ENCODE peak calls at places on chromosomes 13 and 19, in eight cellular contexts. H, L, D, Y, A, R, F and I are unnamed samples.

GRCh38 chr13:109400192-109400591 is 386.2 kb downstream of the IRS2 start:
- DNase-seq in H (no peak), L (no peak), D (no peak), Y (no peak), A (no peak), R (peak; percentile 26), F (no peak), I (no peak)

GRCh38 chr13:67227131-67227983 is 2.8 kb downstream of the PCDH9 start:
- DNase-seq in H (no peak), L (no peak), D (no peak), Y (no peak), A (no peak), R (no peak), F (no peak), I (no peak)

GRCh38 chr19:38266070-38266469 is 1.7 kb downstream of the SPINT2 start:
- DNase-seq in H (peak; percentile 77), L (no peak), D (no peak), Y (no peak), A (no peak), R (peak; percentile 39), F (no peak), I (no peak)

GRCh38 chr13:33543631-33544030 is 258.1 kb upstream of the STARD13 start:
- DNase-seq in H (no peak), L (no peak), D (no peak), Y (no peak), A (no peak), R (no peak), F (no peak), I (no peak)

GRCh38 chr19:33644284-33644836 is 22.6 kb downstream of the CHST8 start:
- DNase-seq in H (no peak), L (no peak), D (no peak), Y (no peak), A (no peak), R (no peak), F (no peak), I (no peak)

GRCh38 chr13:33435207-33435606 is 149.7 kb upstream of the STARD13 start:
- DNase-seq in H (no peak), L (no peak), D (no peak), Y (no peak), A (no peak), R (no peak), F (no peak), I (no peak)

GRCh38 chr19:35540356-35540927 is 5.0 kb upstream of the TMEM147 start:
- DNase-seq in H (no peak), L (no peak), D (no peak), Y (no peak), A (no peak), R (no peak), F (no peak), I (no peak)

GRCh38 chr19:55255618-55256423 is 3.0 kb downstream of the PPP6R1 start:
- DNase-seq in H (no peak), L (peak; percentile 15), D (no peak), Y (no peak), A (no peak), R (no peak), F (peak; percentile 37), I (peak; percentile 53)

GRCh38 chr13:35694031-35694430 is 217.5 kb upstream of the MAB21L1 start:
- DNase-seq in H (no peak), L (no peak), D (no peak), Y (no peak), A (no peak), R (no peak), F (no peak), I (no peak)

GRCh38 chr13:44575741-44576395 is at the start of gene TSC22D1:
- DNase-seq in H (peak; percentile 19), L (peak; percentile 45), D (peak; percentile 51), Y (no peak), A (peak; percentile 59), R (peak; percentile 65), F (no peak), I (peak; percentile 62)

GRCh38 chr13:89361909-89362308 is 1690.7 kb downstream of the SLITRK5 start:
- DNase-seq in H (no peak), L (no peak), D (no peak), Y (no peak), A (no peak), R (no peak), F (no peak), I (no peak)

GRCh38 chr19:55581145-55581827 is 638 bp upstream of the ZNF579 start:
- DNase-seq in H (no peak), L (no peak), D (no peak), Y (no peak), A (no peak), R (peak; percentile 49), F (peak; percentile 37), I (no peak)

GRCh38 chr19:29379257-29379986 is 146.4 kb upstream of the VSTM2B start:
- DNase-seq in H (no peak), L (no peak), D (no peak), Y (no peak), A (no peak), R (peak; percentile 4), F (no peak), I (no peak)

GRCh38 chr19:49361438-49362047 is 673 bp downstream of the TEAD2 start:
- DNase-seq in H (peak; percentile 56), L (peak; percentile 48), D (peak; percentile 89), Y (peak; percentile 66), A (peak; percentile 93), R (peak; percentile 88), F (peak; percentile 90), I (peak; percentile 82)

GRCh38 chr19:2041686-2042484 is 9.2 kb downstream of the MKNK2 start:
- DNase-seq in H (no peak), L (peak; percentile 85), D (peak; percentile 97), Y (no peak), A (peak; percentile 99), R (peak; percentile 99), F (peak; percentile 99), I (peak; percentile 99)

GRCh38 chr13:51435002-51435578 is 17.7 kb downstream of the INTS6 start:
- DNase-seq in H (no peak), L (no peak), D (no peak), Y (no peak), A (no peak), R (no peak), F (no peak), I (no peak)

GRCh38 chr19:41398042-41398403 is 405 bp downstream of the BCKDHA start:
- DNase-seq in H (no peak), L (no peak), D (no peak), Y (no peak), A (no peak), R (no peak), F (no peak), I (no peak)

GRCh38 chr19:41398603-41399002 is 985 bp downstream of the BCKDHA start:
- DNase-seq in H (no peak), L (no peak), D (no peak), Y (no peak), A (no peak), R (no peak), F (no peak), I (no peak)

GRCh38 chr19:41401483-41401882 is 3.9 kb downstream of the BCKDHA start:
- DNase-seq in H (no peak), L (no peak), D (no peak), Y (no peak), A (no peak), R (no peak), F (no peak), I (no peak)

GRCh38 chr19:41399091-41399490 is 1.5 kb downstream of the BCKDHA start:
- DNase-seq in H (no peak), L (no peak), D (no peak), Y (no peak), A (no peak), R (no peak), F (no peak), I (no peak)

DNA sequence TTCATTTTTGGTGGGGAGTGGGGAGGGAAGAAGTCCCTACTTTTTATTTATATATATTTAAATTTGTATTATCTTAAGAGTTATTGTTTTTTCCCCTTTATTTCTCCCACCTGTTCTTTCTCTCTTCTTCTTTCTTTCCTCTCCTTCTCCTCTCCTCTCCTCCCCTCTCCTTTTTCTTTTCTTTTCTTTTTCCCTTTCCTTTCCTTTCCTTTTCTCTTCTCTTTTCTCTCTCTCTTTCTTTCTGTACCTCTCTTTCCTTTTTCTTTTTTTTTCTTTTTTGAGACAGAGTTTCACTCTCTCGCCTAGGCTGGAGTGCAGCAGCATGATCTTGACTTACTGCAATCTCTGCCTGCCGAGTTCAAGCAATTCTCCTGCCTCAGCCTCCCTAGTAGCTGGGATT is 1.9 kb downstream of the BCKDHA start:
- DNase-seq in H (no peak), L (no peak), D (no peak), Y (no peak), A (no peak), R (no peak), F (no peak), I (no peak)
- H3K4me3 ChIP-seq in H (no peak overlapping the region), L (no peak overlapping the region), D (no peak overlapping the region), Y (no peak overlapping the region), A (no peak overlapping the region), R (no peak overlapping the region), F (no peak overlapping the region), I (no peak overlapping the region)

DNA sequence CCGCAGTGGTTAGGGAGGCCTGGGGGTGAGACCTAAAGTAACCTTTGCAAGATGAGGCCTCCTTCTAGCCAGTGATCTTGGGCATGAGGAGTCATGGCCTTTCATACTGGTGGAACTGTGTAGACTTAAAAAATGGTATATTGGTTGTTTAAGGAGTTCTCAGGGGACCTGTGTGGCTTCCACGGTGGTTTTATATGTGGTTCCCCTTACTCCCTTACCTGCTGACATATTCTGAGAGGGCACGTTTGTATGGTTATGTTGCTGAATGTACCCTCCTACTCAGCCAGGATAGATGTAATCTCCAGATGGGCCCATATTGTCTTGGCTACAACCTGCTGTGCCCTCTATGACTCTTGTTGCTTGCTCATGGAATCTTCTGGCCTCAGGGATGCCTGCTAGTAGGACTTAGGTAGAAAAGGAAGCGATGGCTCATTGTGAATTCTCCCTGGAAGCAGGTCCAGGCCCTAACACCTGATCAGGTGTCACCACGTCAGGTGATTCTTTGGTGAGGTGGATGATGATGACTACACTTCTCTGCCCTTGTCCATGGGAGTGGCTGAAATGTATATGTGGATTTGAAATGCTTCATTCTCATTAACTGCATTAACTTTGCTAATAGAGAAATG is 1.8 kb downstream of the ZNF460 start:
- DNase-seq in H (no peak), L (no peak), D (no peak), Y (no peak), A (no peak), R (no peak), F (no peak), I (no peak)
- H3K4me3 ChIP-seq in H (peak overlapping the region; percentile 79), L (peak overlapping the region; percentile 27), D (peak overlapping the region; percentile 94), Y (peak overlapping the region; percentile 8), A (no peak overlapping the region), R (no peak overlapping the region), F (peak overlapping the region; percentile 67), I (no peak overlapping the region)

DNA sequence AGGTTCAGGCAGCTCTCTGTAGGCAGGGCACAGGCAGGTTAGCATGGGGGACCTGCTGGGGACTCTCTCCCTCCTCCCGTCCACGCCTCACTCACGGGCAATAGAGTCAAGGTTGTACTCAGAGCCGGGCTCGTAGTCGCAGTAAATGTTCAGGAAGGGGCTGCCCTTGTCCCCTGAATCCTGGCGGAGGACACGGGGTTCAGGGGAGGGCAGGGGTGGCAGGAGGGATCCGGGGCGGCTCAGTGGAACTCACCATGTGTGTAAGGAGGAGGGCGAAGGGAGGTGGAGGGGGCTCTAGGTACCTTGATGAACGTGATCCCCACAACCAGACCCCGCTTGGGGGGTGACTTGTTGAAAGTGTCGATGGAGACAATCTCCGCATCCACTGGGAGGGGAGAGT is 819 bp downstream of the KPTN start:
- DNase-seq in H (no peak), L (no peak), D (no peak), Y (no peak), A (no peak), R (no peak), F (no peak), I (no peak)
- H3K4me3 ChIP-seq in H (peak overlapping the region; percentile 84), L (peak overlapping the region; percentile 75), D (peak overlapping the region; percentile 80), Y (peak overlapping the region; percentile 80), A (no peak overlapping the region), R (no peak overlapping the region), F (peak overlapping the region; percentile 67), I (no peak overlapping the region)

GRCh38 chr13:40776681-40777165 is 5.7 kb upstream of the MRPS31 start:
- DNase-seq in H (no peak), L (peak; percentile 30), D (no peak), Y (no peak), A (no peak), R (no peak), F (no peak), I (no peak)
- H3K4me3 ChIP-seq in H (no peak overlapping the region), L (no peak overlapping the region), D (no peak overlapping the region), Y (no peak overlapping the region), A (no peak overlapping the region), R (no peak overlapping the region), F (no peak overlapping the region), I (no peak overlapping the region)